ENCODE peak calls at places on chromosomes 5 and 9, in five cellular contexts. S is CD4-positive, alpha-beta T cell; P is upper lobe of left lung; W is SJSA1; N is prostate gland. Z is an unnamed sample.

GRCh38 chr5:114223866-114224265 is 138.0 kb upstream of the KCNN2 start:
- DNase-seq in S (no peak), P (no peak), W (no peak), N (no peak), Z (no peak)

GRCh38 chr5:170693701-170694100 is 89.8 kb upstream of the GABRP start:
- DNase-seq in S (no peak), P (no peak), W (no peak), N (no peak), Z (no peak)

GRCh38 chr5:134957920-134958608 is 9.6 kb upstream of the CATSPER3 start:
- DNase-seq in S (no peak), P (no peak), W (no peak), N (no peak), Z (no peak)

GRCh38 chr5:56494300-56494704 is 261.2 kb upstream of the ANKRD55 start:
- DNase-seq in S (no peak), P (no peak), W (no peak), N (no peak), Z (no peak)

GRCh38 chr5:27191786-27192505 is 153.6 kb upstream of the CDH9 start:
- DNase-seq in S (no peak), P (no peak), W (no peak), N (no peak), Z (no peak)

GRCh38 chr5:73746608-73747007 is 120.6 kb downstream of the ARHGEF28 start:
- DNase-seq in S (no peak), P (no peak), W (no peak), N (no peak), Z (no peak)

GRCh38 chr5:27477550-27477949 is 439.2 kb upstream of the CDH9 start:
- DNase-seq in S (no peak), P (no peak), W (no peak), N (no peak), Z (no peak)

GRCh38 chr9:95157491-95158151 is 159.9 kb downstream of the FANCC start:
- DNase-seq in S (no peak), P (no peak), W (no peak), N (peak), Z (no peak)

GRCh38 chr9:19470981-19471650 is 62.3 kb downstream of the ACER2 start:
- DNase-seq in S (no peak), P (no peak), W (no peak), N (no peak), Z (peak)

GRCh38 chr5:108727154-108727638 is 20.5 kb upstream of the FER start:
- DNase-seq in S (no peak), P (no peak), W (no peak), N (peak), Z (no peak)

GRCh38 chr9:133916159-133916541 is 76.0 kb downstream of the VAV2 start:
- DNase-seq in S (no peak), P (no peak), W (no peak), N (no peak), Z (peak)

DNA sequence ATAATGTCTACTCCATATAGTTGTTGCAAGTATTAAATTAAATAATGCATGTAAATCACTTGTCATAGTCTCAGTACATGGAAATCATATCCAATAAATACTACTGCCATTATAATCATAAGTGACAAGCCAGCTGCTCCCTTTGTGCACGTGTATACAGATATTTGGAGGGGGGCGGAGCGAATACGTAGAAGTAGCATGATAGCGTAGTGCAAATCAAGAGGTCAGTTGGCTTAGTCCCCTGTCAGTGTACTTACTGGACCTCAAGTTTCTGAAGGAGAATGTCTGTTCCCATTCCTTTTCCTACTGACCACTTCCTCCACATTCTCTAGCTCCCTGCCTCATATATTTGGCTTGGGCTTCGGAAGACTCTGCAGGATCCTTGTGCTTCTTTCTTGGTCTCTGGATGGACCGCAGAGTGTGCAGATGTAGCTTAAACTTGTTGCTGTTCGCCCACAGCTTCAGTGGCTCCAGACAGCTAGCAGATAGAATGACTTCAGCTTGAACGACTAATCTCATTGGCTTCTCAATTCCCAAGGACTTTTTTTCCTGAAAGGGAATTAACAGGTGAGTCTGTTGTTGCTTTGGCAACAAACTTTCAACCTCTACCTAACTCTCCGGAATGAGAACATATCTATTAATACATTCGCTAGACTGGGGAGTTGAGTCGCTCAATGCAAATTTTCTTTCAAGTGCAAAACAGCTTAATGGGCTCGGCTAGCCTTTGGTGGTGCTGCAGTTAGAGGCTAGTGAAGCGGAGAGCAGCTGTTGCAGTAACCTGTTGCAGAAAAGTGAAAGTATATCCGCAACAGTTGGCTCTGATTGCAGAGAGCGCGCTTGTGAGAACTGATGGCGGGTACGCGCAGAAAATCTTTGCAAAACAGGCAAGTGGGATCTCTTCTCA is at the start of gene PCDHB1:
- DNase-seq in S (no peak), P (no peak), W (no peak), N (no peak), Z (no peak)
- H3K27ac ChIP-seq in S (no peak), P (no peak), W (no peak), N (no peak), Z (no peak)

GRCh38 chr5:167233507-167233906 is 1057.9 kb upstream of the WWC1 start:
- DNase-seq in S (no peak), P (no peak), W (no peak), N (no peak), Z (no peak)
- H3K27ac ChIP-seq in S (no peak), P (no peak), W (no peak), N (no peak), Z (no peak)

GRCh38 chr9:90423661-90424193 is 218.9 kb downstream of the DIRAS2 start:
- DNase-seq in S (no peak), P (no peak), W (peak), N (no peak), Z (no peak)

GRCh38 chr9:90421786-90422185 is 220.8 kb downstream of the DIRAS2 start:
- DNase-seq in S (no peak), P (no peak), W (no peak), N (no peak), Z (no peak)

GRCh38 chr9:90420211-90420610 is 222.4 kb downstream of the DIRAS2 start:
- DNase-seq in S (no peak), P (no peak), W (no peak), N (no peak), Z (no peak)

DNA sequence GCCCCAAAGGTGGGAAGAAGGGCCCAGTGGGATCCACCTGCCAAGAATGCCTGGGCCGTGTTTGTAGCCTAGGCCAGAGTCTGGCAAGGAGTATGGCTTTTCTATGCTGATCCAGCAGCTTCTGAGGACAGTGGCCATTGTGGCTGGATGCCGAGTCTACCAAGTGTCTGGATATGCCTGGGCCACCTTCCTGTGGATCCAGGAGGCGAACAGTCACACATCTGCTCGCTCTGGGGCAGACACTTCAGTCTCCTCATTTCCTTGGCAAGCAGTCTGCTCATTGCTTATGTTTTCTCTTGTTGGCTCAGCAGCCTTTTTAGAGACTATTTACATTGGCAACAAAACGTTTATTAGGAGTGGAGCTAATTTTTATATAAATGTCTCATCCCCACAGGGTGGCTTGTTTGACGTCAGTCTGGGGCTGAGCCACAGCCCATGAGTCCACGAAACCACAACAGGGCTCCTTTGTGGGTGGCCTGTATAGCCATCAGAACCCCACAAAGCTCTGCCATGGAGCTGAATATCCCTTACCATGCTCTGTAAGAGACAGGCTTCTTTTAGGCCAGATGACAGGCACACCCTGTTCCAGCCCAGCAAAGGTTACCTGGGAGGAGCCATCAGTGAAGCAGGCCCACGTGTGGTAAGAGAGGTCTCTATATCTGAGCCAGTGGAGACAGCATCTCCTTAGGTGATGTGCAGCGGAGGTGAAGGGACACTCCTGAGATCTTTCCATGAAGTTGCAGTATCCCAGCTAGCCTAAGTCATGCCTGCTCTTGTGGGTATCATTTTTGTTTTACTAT is 221.7 kb downstream of the DIRAS2 start:
- DNase-seq in S (no peak), P (no peak), W (peak), N (no peak), Z (no peak)
- H3K27ac ChIP-seq in S (no peak), P (no peak), W (no peak), N (no peak), Z (no peak)

GRCh38 chr9:88983865-88984542 is 7.3 kb upstream of the S1PR3 start:
- DNase-seq in S (no peak), P (no peak), W (no peak), N (no peak), Z (no peak)
- H3K27ac ChIP-seq in S (no peak), P (no peak), W (no peak), N (no peak), Z (no peak)

GRCh38 chr9:123302348-123303214 is 34.2 kb upstream of the STRBP start:
- DNase-seq in S (no peak), P (no peak), W (no peak), N (no peak), Z (no peak)

GRCh38 chr9:123299558-123300126 is 31.3 kb upstream of the STRBP start:
- DNase-seq in S (no peak), P (no peak), W (no peak), N (no peak), Z (no peak)

GRCh38 chr9:123305879-123306278 is 37.5 kb upstream of the STRBP start:
- DNase-seq in S (no peak), P (no peak), W (no peak), N (no peak), Z (no peak)

GRCh38 chr9:123300554-123300953 is 32.2 kb upstream of the STRBP start:
- DNase-seq in S (no peak), P (no peak), W (no peak), N (no peak), Z (no peak)

DNA sequence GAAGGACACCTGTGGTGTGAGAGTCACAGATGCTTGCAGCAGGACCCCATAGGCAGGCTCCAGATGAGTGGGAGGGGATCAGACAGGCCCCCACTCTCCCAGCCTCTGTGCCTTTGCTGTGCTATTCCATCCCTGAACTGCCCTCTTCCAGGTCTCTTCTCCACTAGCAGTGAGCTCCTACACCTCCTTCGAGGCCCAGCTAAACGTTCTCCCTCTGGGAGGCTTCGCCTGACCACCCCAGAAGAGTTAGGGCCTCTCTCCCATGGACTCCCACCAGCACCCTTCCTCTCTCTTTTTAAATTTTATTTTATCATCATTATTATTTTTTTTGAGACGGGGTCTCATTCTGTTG is 35.9 kb upstream of the STRBP start:
- DNase-seq in S (no peak), P (no peak), W (no peak), N (no peak), Z (no peak)
- H3K27ac ChIP-seq in S (no peak), P (no peak), W (no peak), N (no peak), Z (no peak)

Z was measured in caudate nucleus.